ENCODE peak calls at places on chromosomes 11 and 22, in four cellular contexts. One of them, this sample, is unnamed.
A peak's percentile ranks its signal among the peaks of the same experiment; 100 is the strongest.

GRCh38 chr11:11708256-11708655 is 86.5 kb upstream of the GALNT18 start:
- DNase-seq in transverse colon: no peak
- DNase-seq in psoas muscle: no peak
- DNase-seq in HepG2: no peak
- DNase-seq in this sample: no peak

GRCh38 chr11:78646564-78647185 is 72.0 kb upstream of the NARS2 start:
- DNase-seq in transverse colon: peak; percentile 65
- DNase-seq in psoas muscle: no peak
- DNase-seq in HepG2: peak; percentile 59
- DNase-seq in this sample: peak; percentile 53

GRCh38 chr11:126567419-126567818 is 211.9 kb downstream of the ST3GAL4 start:
- DNase-seq in transverse colon: no peak
- DNase-seq in psoas muscle: no peak
- DNase-seq in HepG2: no peak
- DNase-seq in this sample: no peak

GRCh38 chr11:6404341-6405038 is 14.2 kb downstream of the SMPD1 start:
- DNase-seq in transverse colon: no peak
- DNase-seq in psoas muscle: no peak
- DNase-seq in HepG2: no peak
- DNase-seq in this sample: no peak

GRCh38 chr22:29758068-29758622 is 8.7 kb downstream of the ZMAT5 start:
- DNase-seq in transverse colon: no peak
- DNase-seq in psoas muscle: no peak
- DNase-seq in HepG2: no peak
- DNase-seq in this sample: peak; percentile 11

GRCh38 chr11:127308291-127308690 is 307.7 kb upstream of the KIRREL3 start:
- DNase-seq in transverse colon: no peak
- DNase-seq in psoas muscle: no peak
- DNase-seq in HepG2: no peak
- DNase-seq in this sample: no peak

GRCh38 chr22:26756675-26757293 is 99.4 kb downstream of the MIAT start:
- DNase-seq in transverse colon: peak; percentile 59
- DNase-seq in psoas muscle: peak; percentile 66
- DNase-seq in HepG2: no peak
- DNase-seq in this sample: peak; percentile 63

GRCh38 chr11:116589402-116589801 is 183.4 kb downstream of the BUD13 start:
- DNase-seq in transverse colon: no peak
- DNase-seq in psoas muscle: no peak
- DNase-seq in HepG2: no peak
- DNase-seq in this sample: no peak

GRCh38 chr11:94574193-94574961 is 7.2 kb downstream of the PIWIL4 start:
- DNase-seq in transverse colon: no peak
- DNase-seq in psoas muscle: no peak
- DNase-seq in HepG2: no peak
- DNase-seq in this sample: no peak

GRCh38 chr11:2811206-2812091 is 74.1 kb downstream of the CDKN1C start:
- DNase-seq in transverse colon: no peak
- DNase-seq in psoas muscle: peak; percentile 60
- DNase-seq in HepG2: no peak
- DNase-seq in this sample: no peak

GRCh38 chr11:2930705-2931415 is 1.6 kb upstream of the PHLDA2 start:
- DNase-seq in transverse colon: peak; percentile 93
- DNase-seq in psoas muscle: peak; percentile 70
- DNase-seq in HepG2: peak; percentile 68
- DNase-seq in this sample: peak; percentile 72

GRCh38 chr22:50229370-50229769 is 15.5 kb downstream of the TUBGCP6 start:
- DNase-seq in transverse colon: no peak
- DNase-seq in psoas muscle: peak; percentile 39
- DNase-seq in HepG2: no peak
- DNase-seq in this sample: no peak

GRCh38 chr11:95087171-95087570 is 2.5 kb upstream of the ENDOD1 start:
- DNase-seq in transverse colon: no peak
- DNase-seq in psoas muscle: no peak
- DNase-seq in HepG2: no peak
- DNase-seq in this sample: no peak

GRCh38 chr22:44411226-44412135 is 86.6 kb downstream of the RTL6 start:
- DNase-seq in transverse colon: no peak
- DNase-seq in psoas muscle: no peak
- DNase-seq in HepG2: peak; percentile 33
- DNase-seq in this sample: no peak

GRCh38 chr11:64803163-64803845 is at the start of gene MAP4K2:
- DNase-seq in transverse colon: peak; percentile 93
- DNase-seq in psoas muscle: peak; percentile 92
- DNase-seq in HepG2: peak; percentile 70
- DNase-seq in this sample: peak; percentile 89

GRCh38 chr11:106344392-106344791 is 266.9 kb downstream of the AASDHPPT start:
- DNase-seq in transverse colon: no peak
- DNase-seq in psoas muscle: no peak
- DNase-seq in HepG2: no peak
- DNase-seq in this sample: no peak

GRCh38 chr11:87324817-87325489 is 287.2 kb downstream of the TMEM135 start:
- DNase-seq in transverse colon: no peak
- DNase-seq in psoas muscle: no peak
- DNase-seq in HepG2: no peak
- DNase-seq in this sample: no peak

GRCh38 chr11:67613960-67614715 is 7.4 kb downstream of the NDUFV1 start:
- DNase-seq in transverse colon: peak; percentile 77
- DNase-seq in psoas muscle: peak; percentile 83
- DNase-seq in HepG2: no peak
- DNase-seq in this sample: peak; percentile 71

GRCh38 chr11:128417607-128418324 is 169.6 kb downstream of the ETS1 start:
- DNase-seq in transverse colon: no peak
- DNase-seq in psoas muscle: no peak
- DNase-seq in HepG2: no peak
- DNase-seq in this sample: peak; percentile 88

GRCh38 chr11:3786781-3787428 is 10.4 kb downstream of the NUP98 start:
- DNase-seq in transverse colon: no peak
- DNase-seq in psoas muscle: no peak
- DNase-seq in HepG2: no peak
- DNase-seq in this sample: no peak

DNA sequence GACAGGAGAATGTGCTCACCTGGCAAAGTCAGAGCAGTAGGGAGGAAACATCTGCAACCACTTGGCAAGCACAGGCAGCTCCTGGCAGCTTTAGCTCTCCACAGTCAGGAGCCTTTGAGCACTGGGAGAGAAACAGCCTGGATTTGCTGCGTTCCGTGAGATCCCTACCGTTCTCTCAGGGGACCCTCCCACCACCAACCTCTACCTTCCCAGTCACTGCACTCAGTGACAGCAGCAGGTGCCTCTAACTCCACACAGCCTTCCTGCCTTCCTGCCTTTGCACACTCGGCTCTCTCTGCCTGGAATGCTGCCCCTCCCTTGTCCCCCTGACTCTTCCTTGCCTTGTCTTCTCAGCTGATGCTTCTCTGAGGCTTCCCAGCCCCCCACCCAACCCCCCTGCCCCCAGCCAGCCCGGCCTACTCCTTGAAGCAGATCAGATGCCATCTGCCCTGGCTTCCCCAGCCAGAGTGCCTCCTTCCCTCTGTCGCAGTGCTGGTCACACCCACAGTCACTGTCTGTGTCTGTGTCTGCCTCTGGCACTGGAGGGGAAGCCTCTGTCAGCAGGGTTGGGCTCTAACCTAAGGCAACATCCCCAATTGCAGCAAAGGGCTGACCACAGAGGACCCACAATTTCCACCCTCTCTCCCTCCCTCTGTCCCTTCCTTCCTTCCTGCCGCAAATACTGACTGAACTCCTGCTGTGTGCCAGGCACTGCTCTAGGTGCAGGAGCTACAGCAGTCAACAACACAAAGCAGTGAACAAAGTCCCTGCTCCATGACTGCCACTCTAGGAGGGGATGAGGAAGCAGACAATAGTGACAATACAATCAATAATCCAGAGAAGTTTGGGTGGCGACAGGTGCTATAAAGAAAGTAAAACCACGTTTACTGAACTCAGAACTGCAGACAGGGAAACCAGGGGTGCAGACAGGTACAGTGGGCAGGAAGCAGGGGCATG is 14.8 kb upstream of the TSKU start:
- DNase-seq in transverse colon: peak; percentile 66
- DNase-seq in psoas muscle: peak; percentile 77
- DNase-seq in HepG2: peak; percentile 29
- DNase-seq in this sample: peak; percentile 34
- H3K4me3 ChIP-seq in transverse colon: no peak overlapping the region
- H3K4me3 ChIP-seq in psoas muscle: no peak overlapping the region
- H3K4me3 ChIP-seq in HepG2: peak overlapping the region; percentile 18
- H3K4me3 ChIP-seq in this sample: no peak overlapping the region

GRCh38 chr11:122984186-122985011 is 2.8 kb upstream of the BSX start:
- DNase-seq in transverse colon: no peak
- DNase-seq in psoas muscle: no peak
- DNase-seq in HepG2: no peak
- DNase-seq in this sample: peak; percentile 29
- H3K27ac ChIP-seq in transverse colon: no peak overlapping the region
- H3K27ac ChIP-seq in psoas muscle: no peak overlapping the region
- H3K27ac ChIP-seq in HepG2: no peak overlapping the region
- H3K27ac ChIP-seq in this sample: no peak overlapping the region

GRCh38 chr11:62573592-62574362 is at the start of gene EEF1G:
- DNase-seq in transverse colon: peak; percentile 99
- DNase-seq in psoas muscle: peak; percentile 99
- DNase-seq in HepG2: peak; percentile 99
- DNase-seq in this sample: peak; percentile 100

GRCh38 chr11:62574363-62575057 is 819 bp upstream of the EEF1G start:
- DNase-seq in transverse colon: peak; percentile 41
- DNase-seq in psoas muscle: peak; percentile 71
- DNase-seq in HepG2: no peak
- DNase-seq in this sample: peak; percentile 43

GRCh38 chr11:62575156-62575555 is 1.5 kb upstream of the EEF1G start:
- DNase-seq in transverse colon: peak; percentile 53
- DNase-seq in psoas muscle: peak; percentile 65
- DNase-seq in HepG2: no peak
- DNase-seq in this sample: no peak

GRCh38 chr11:62573006-62573591 is 592 bp downstream of the EEF1G start:
- DNase-seq in transverse colon: no peak
- DNase-seq in psoas muscle: no peak
- DNase-seq in HepG2: no peak
- DNase-seq in this sample: peak; percentile 30

DNA sequence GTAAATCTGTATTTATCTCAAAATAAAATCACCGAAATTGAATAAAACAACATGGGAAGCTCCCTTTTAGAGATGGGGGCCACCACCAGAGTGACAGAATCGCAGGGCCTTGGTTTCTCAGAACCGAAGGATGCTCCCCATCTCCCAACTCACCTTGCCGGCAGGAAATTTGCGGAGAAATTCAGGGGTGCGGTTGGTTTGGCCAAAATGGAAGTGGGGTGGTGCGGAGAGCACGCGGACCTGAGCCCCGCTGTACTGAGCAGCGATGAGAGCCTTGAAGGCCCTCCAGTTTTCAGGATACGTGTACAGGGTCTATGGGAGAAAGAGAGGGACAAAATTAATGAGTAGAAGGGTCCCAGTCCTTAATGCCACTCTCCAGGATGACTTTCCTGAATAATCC is 1.3 kb downstream of the EEF1G start:
- DNase-seq in transverse colon: no peak
- DNase-seq in psoas muscle: peak; percentile 32
- DNase-seq in HepG2: no peak
- DNase-seq in this sample: no peak
- H3K4me3 ChIP-seq in transverse colon: peak overlapping the region; percentile 57
- H3K4me3 ChIP-seq in psoas muscle: peak overlapping the region; percentile 90
- H3K4me3 ChIP-seq in HepG2: peak overlapping the region; percentile 80
- H3K4me3 ChIP-seq in this sample: peak overlapping the region; percentile 65

DNA sequence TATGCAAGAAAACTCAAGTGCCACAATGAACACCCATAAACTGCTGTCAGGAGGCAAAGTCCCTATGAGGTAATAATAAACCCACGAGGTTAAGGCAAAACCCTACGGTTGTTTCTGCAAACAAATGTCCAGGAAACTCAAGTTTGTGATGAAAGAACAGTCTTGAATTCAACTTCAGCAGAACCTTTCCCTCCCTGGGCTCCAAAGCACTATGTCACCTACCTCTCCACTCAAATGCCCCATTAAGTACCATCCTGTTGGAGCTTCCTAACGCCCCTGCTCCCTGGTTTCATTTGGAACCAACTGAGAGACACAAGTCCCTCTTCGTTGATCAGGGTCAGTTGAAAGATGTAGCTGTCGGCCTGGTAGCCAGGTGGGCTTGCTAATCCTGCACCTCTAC is 2.6 kb upstream of the C11orf91 start:
- DNase-seq in transverse colon: no peak
- DNase-seq in psoas muscle: no peak
- DNase-seq in HepG2: no peak
- DNase-seq in this sample: no peak
- H3K27ac ChIP-seq in transverse colon: peak overlapping the region; percentile 87
- H3K27ac ChIP-seq in psoas muscle: peak overlapping the region; percentile 83
- H3K27ac ChIP-seq in HepG2: peak overlapping the region; percentile 14
- H3K27ac ChIP-seq in this sample: no peak overlapping the region

GRCh38 chr11:130815921-130816320 is 100.4 kb downstream of the SNX19 start:
- DNase-seq in transverse colon: no peak
- DNase-seq in psoas muscle: no peak
- DNase-seq in HepG2: no peak
- DNase-seq in this sample: no peak

GRCh38 chr11:130817608-130817944 is 98.7 kb downstream of the SNX19 start:
- DNase-seq in transverse colon: no peak
- DNase-seq in psoas muscle: no peak
- DNase-seq in HepG2: no peak
- DNase-seq in this sample: no peak

GRCh38 chr11:130815074-130815802 is 101.0 kb downstream of the SNX19 start:
- DNase-seq in transverse colon: no peak
- DNase-seq in psoas muscle: no peak
- DNase-seq in HepG2: no peak
- DNase-seq in this sample: no peak

GRCh38 chr11:130816941-130817607 is 99.2 kb downstream of the SNX19 start:
- DNase-seq in transverse colon: no peak
- DNase-seq in psoas muscle: peak; percentile 72
- DNase-seq in HepG2: no peak
- DNase-seq in this sample: no peak

GRCh38 chr11:130816516-130816915 is 99.8 kb downstream of the SNX19 start:
- DNase-seq in transverse colon: no peak
- DNase-seq in psoas muscle: no peak
- DNase-seq in HepG2: no peak
- DNase-seq in this sample: no peak
- H3K4me3 ChIP-seq in transverse colon: no peak overlapping the region
- H3K4me3 ChIP-seq in psoas muscle: no peak overlapping the region
- H3K4me3 ChIP-seq in HepG2: no peak overlapping the region
- H3K4me3 ChIP-seq in this sample: no peak overlapping the region